ENCODE peak calls at places on chromosomes 11 and 22, in six cellular contexts. D, R, S, P, Q and G are unnamed samples.

GRCh38 chr22:49310354-49310753 is 517.3 kb downstream of the BRD1 start:
- DNase-seq in D (no peak), R (no peak), S (no peak), P (no peak), Q (no peak), G (no peak)

GRCh38 chr11:88329563-88330250 is 7.8 kb downstream of the CTSC start:
- DNase-seq in D (no peak), R (no peak), S (no peak), P (no peak), Q (no peak), G (no peak)

GRCh38 chr22:38982008-38982927 is at the start of gene APOBEC3B:
- DNase-seq in D (peak), R (peak), S (peak), P (no peak), Q (peak), G (peak)

GRCh38 chr11:2580444-2581050 is 119.2 kb downstream of the KCNQ1OT1 start:
- DNase-seq in D (peak), R (no peak), S (no peak), P (no peak), Q (no peak), G (peak)

GRCh38 chr11:3058753-3059664 is 1.8 kb upstream of the CARS1 start:
- DNase-seq in D (no peak), R (no peak), S (no peak), P (no peak), Q (peak), G (no peak)

GRCh38 chr22:25666308-25666707 is 75.7 kb upstream of the MYO18B start:
- DNase-seq in D (peak), R (no peak), S (peak), P (no peak), Q (peak), G (no peak)

GRCh38 chr11:110430267-110431211 is 791 bp downstream of the FDX1 start:
- DNase-seq in D (no peak), R (no peak), S (peak), P (peak), Q (peak), G (peak)

GRCh38 chr11:86795962-86796361 is 4.4 kb upstream of the PRSS23 start:
- DNase-seq in D (no peak), R (no peak), S (no peak), P (no peak), Q (peak), G (no peak)

GRCh38 chr11:6351782-6352181 is 31.5 kb upstream of the CAVIN3 start:
- DNase-seq in D (no peak), R (no peak), S (no peak), P (no peak), Q (no peak), G (no peak)

GRCh38 chr11:113189909-113190667 is 124.3 kb upstream of the TTC12 start:
- DNase-seq in D (peak), R (no peak), S (no peak), P (no peak), Q (peak), G (no peak)

GRCh38 chr11:72443016-72443415 is 8.7 kb upstream of the CLPB start:
- DNase-seq in D (no peak), R (no peak), S (no peak), P (no peak), Q (peak), G (no peak)

GRCh38 chr11:124751741-124752470 is at the start of gene VSIG2:
- DNase-seq in D (no peak), R (no peak), S (no peak), P (no peak), Q (no peak), G (no peak)

GRCh38 chr11:36627471-36627870 is 29.4 kb upstream of the RAG2 start:
- DNase-seq in D (no peak), R (no peak), S (no peak), P (no peak), Q (no peak), G (no peak)

GRCh38 chr11:96324912-96325311 is 18.1 kb downstream of the MAML2 start:
- DNase-seq in D (no peak), R (no peak), S (no peak), P (no peak), Q (peak), G (no peak)

GRCh38 chr11:19552100-19552499 is 160.5 kb upstream of the NAV2 start:
- DNase-seq in D (no peak), R (no peak), S (no peak), P (no peak), Q (no peak), G (no peak)